ENCODE peak calls at places on chromosomes 12 and 14, in eight cellular contexts. O is colonic mucosa; H is Jurkat, Clone E6-1; X is HTR-8/SVneo; F is fibroblast of lung; E is DMS153; W is RWPE1; Q is stimulated activated CD4-positive, alpha-beta T cell treated with anti-CD3 and anti-CD28 coated beads, Interleukin-2, amount 100 ng/mL, for 48 hours. M is an unnamed sample.

GRCh38 chr12:117564885-117565284 is 203.5 kb upstream of the NOS1 start:
- DNase-seq in X (no peak), O (no peak), H (no peak), Q (no peak), F (no peak), E (no peak), W (no peak), M (no peak)

GRCh38 chr12:25276199-25276937 is 25.6 kb upstream of the KRAS start:
- DNase-seq in H (peak), W (peak), E (peak), O (peak), Q (peak), X (peak), F (peak), M (peak)

GRCh38 chr14:90239139-90239538 is 17.2 kb upstream of the PSMC1 start:
- DNase-seq in W (no peak), X (no peak), H (no peak), Q (no peak), F (peak), E (no peak), O (no peak), M (no peak)

GRCh38 chr14:64464695-64465094 is 604 bp upstream of the AKAP5 start:
- DNase-seq in O (peak), Q (no peak), X (peak), F (no peak), E (no peak), W (peak), H (no peak), M (peak)

GRCh38 chr12:31590730-31591307 is at the start of gene DENND5B:
- DNase-seq in Q (peak), X (peak), O (peak), H (no peak), W (peak), E (peak), F (peak), M (peak)

GRCh38 chr12:80472912-80473500 is 29.0 kb downstream of the PTPRQ start:
- DNase-seq in Q (no peak), W (peak), E (peak), X (peak), O (no peak), F (peak), H (peak), M (peak)

GRCh38 chr14:95191445-95192199 is 34.3 kb upstream of the DICER1 start:
- DNase-seq in Q (no peak), X (no peak), H (no peak), F (no peak), O (no peak), E (no peak), W (no peak), M (no peak)

GRCh38 chr12:13162904-13163303 is 33.6 kb upstream of the EMP1 start:
- DNase-seq in O (no peak), X (no peak), W (no peak), F (no peak), H (no peak), E (no peak), Q (no peak), M (no peak)

GRCh38 chr12:27635349-27635972 is 60.8 kb upstream of the REP15 start:
- DNase-seq in H (peak), F (peak), O (no peak), W (peak), X (peak), Q (no peak), E (peak), M (peak)

GRCh38 chr12:57377103-57377840 is 53.6 kb downstream of the R3HDM2 start:
- DNase-seq in W (peak), X (no peak), Q (no peak), E (no peak), H (no peak), F (no peak), O (no peak), M (peak)

GRCh38 chr14:93322886-93323596 is 9.8 kb downstream of the BTBD7 start:
- DNase-seq in O (no peak), E (no peak), Q (no peak), H (no peak), X (no peak), F (no peak), W (no peak), M (no peak)

GRCh38 chr12:128763395-128763794 is 60.4 kb downstream of the SLC15A4 start:
- DNase-seq in Q (no peak), W (no peak), X (no peak), H (no peak), E (no peak), O (no peak), F (no peak), M (no peak)

GRCh38 chr14:19878029-19878642 is 3.2 kb downstream of the OR4K2 start:
- DNase-seq in H (peak), X (peak), Q (no peak), F (peak), O (no peak), W (no peak), E (no peak), M (peak)

GRCh38 chr12:111942557-111942956 is 70.4 kb downstream of the TMEM116 start:
- DNase-seq in E (no peak), H (no peak), W (peak), X (no peak), Q (no peak), F (peak), O (peak), M (peak)

GRCh38 chr14:88614218-88614907 is 51.5 kb downstream of the ZC3H14 start:
- DNase-seq in W (peak), E (no peak), H (no peak), Q (no peak), X (peak), O (no peak), F (peak), M (peak)

GRCh38 chr14:68627868-68628604 is 164.8 kb downstream of the ZFP36L1 start:
- DNase-seq in W (no peak), E (peak), X (no peak), Q (peak), O (peak), F (no peak), H (no peak), M (peak)

GRCh38 chr14:71687115-71687836 is 245.0 kb upstream of the RGS6 start:
- DNase-seq in H (no peak), E (no peak), Q (no peak), F (peak), X (no peak), O (no peak), W (no peak), M (no peak)

GRCh38 chr14:101025656-101026055 is 122.1 kb upstream of the RTL1 start:
- DNase-seq in E (no peak), O (no peak), X (no peak), Q (no peak), F (no peak), H (no peak), W (no peak), M (no peak)

GRCh38 chr12:55974308-55974724 is 438 bp downstream of the RAB5B start:
- DNase-seq in W (peak), E (peak), O (peak), Q (peak), H (no peak), F (peak), X (peak), M (peak)

GRCh38 chr12:2429032-2429431 is 365.7 kb upstream of the FKBP4 start:
- DNase-seq in W (no peak), O (no peak), F (peak), X (no peak), E (no peak), H (no peak), Q (no peak), M (no peak)

GRCh38 chr12:83123039-83123438 is 436.3 kb downstream of the TMTC2 start:
- DNase-seq in W (no peak), H (no peak), E (no peak), F (no peak), X (no peak), O (no peak), Q (no peak), M (no peak)

GRCh38 chr12:30624009-30624408 is 71.7 kb downstream of the IPO8 start:
- DNase-seq in X (no peak), O (no peak), W (no peak), E (no peak), Q (no peak), H (no peak), F (no peak), M (no peak)

GRCh38 chr12:32444895-32445294 is 45.5 kb downstream of the FGD4 start:
- DNase-seq in F (peak), Q (no peak), O (peak), H (no peak), X (no peak), E (no peak), W (peak), M (peak)

GRCh38 chr12:112096070-112096469 is 12.5 kb downstream of the NAA25 start:
- DNase-seq in Q (no peak), O (no peak), X (no peak), H (no peak), E (no peak), F (no peak), W (no peak), M (no peak)

GRCh38 chr14:37594916-37595808 is at the start of the genes FOXA1 and TTC6:
- DNase-seq in H (no peak), Q (no peak), X (no peak), F (no peak), W (peak), E (peak), O (peak), M (peak)

GRCh38 chr14:23396781-23397407 is 11.2 kb downstream of the MYH6 start:
- DNase-seq in F (no peak), Q (no peak), H (no peak), X (no peak), W (no peak), E (no peak), O (no peak), M (no peak)

GRCh38 chr14:58722433-58722832 is 84.7 kb downstream of the DACT1 start:
- DNase-seq in H (no peak), F (no peak), X (no peak), Q (no peak), W (no peak), E (no peak), O (no peak), M (no peak)

GRCh38 chr12:120711411-120711810 is 1.2 kb downstream of the UNC119B start:
- DNase-seq in W (peak), Q (no peak), F (no peak), O (peak), H (no peak), X (no peak), E (no peak), M (no peak)

GRCh38 chr14:48580692-48581091 is 905.3 kb upstream of the MDGA2 start:
- DNase-seq in W (no peak), F (no peak), Q (no peak), H (no peak), E (no peak), X (no peak), O (no peak), M (peak)

M was measured in PC-3.